ENCODE peak calls at places on chromosome 18, in ten cellular contexts. D is left ventricle myocardium inferior, E is HTR-8/SVneo, O is H54, X is GM12891, B is K562, F is fibroblast of gingiva, T is left lung, R is IMR-90, S is KG1. J is an unnamed sample.

GRCh38 chr18:40690062-40690461 is 1265.0 kb upstream of the PIK3C3 start:
- DNase-seq in E (no peak), O (no peak), D (no peak), T (no peak), F (no peak), R (no peak), S (no peak), B (no peak), X (no peak), J (no peak)

GRCh38 chr18:53567935-53568574 is 656.4 kb downstream of the MBD2 start:
- DNase-seq in T (no peak), E (peak), D (no peak), R (peak), S (no peak), O (no peak), B (peak), F (peak), X (peak), J (no peak)

GRCh38 chr18:48186084-48186798 is 222.9 kb downstream of the ZBTB7C start:
- DNase-seq in X (no peak), S (no peak), D (no peak), E (no peak), T (no peak), R (no peak), B (no peak), O (no peak), F (no peak), J (no peak)

GRCh38 chr18:76589866-76590265 is 94.8 kb upstream of the ZNF516 start:
- DNase-seq in F (no peak), D (no peak), T (no peak), R (no peak), E (no peak), X (no peak), B (no peak), O (no peak), S (no peak), J (no peak)

GRCh38 chr18:32769242-32770180 is 3.3 kb downstream of the KLHL14 start:
- DNase-seq in R (no peak), X (no peak), D (no peak), E (no peak), T (peak), B (no peak), O (no peak), S (no peak), F (no peak), J (no peak)

GRCh38 chr18:78410094-78410786 is 569.4 kb upstream of the SALL3 start:
- DNase-seq in F (no peak), X (no peak), D (no peak), R (no peak), O (no peak), S (no peak), B (no peak), T (peak), E (no peak), J (no peak)

GRCh38 chr18:26057208-26057821 is 33.1 kb downstream of the SS18 start:
- DNase-seq in B (no peak), X (no peak), E (no peak), D (no peak), F (no peak), O (no peak), T (no peak), S (no peak), R (peak), J (no peak)

GRCh38 chr18:72672364-72673151 is 128.4 kb upstream of the CBLN2 start:
- DNase-seq in T (no peak), B (peak), F (peak), D (no peak), R (peak), S (peak), E (no peak), O (no peak), X (peak), J (no peak)

GRCh38 chr18:49819768-49820662 is 6.7 kb upstream of the ACAA2 start:
- DNase-seq in O (no peak), F (no peak), E (no peak), X (no peak), R (no peak), S (peak), D (no peak), T (no peak), B (peak), J (no peak)

GRCh38 chr18:46677609-46678470 is 20.8 kb upstream of the LOXHD1 start:
- DNase-seq in T (no peak), X (no peak), R (no peak), D (no peak), E (peak), S (no peak), O (peak), F (no peak), B (no peak), J (no peak)

GRCh38 chr18:42363446-42363845 is 408.4 kb downstream of the PIK3C3 start:
- DNase-seq in O (no peak), S (no peak), F (no peak), E (no peak), X (no peak), R (no peak), D (no peak), B (no peak), T (no peak), J (no peak)

GRCh38 chr18:50044402-50044801 is 150.5 kb downstream of the MYO5B start:
- DNase-seq in T (no peak), S (no peak), E (no peak), R (no peak), D (no peak), B (no peak), O (no peak), X (no peak), F (no peak), J (no peak)

GRCh38 chr18:54109131-54109683 is 115.3 kb downstream of the MBD2 start:
- DNase-seq in S (no peak), D (no peak), R (no peak), X (no peak), T (no peak), B (no peak), O (no peak), E (no peak), F (peak), J (no peak)

GRCh38 chr18:22987547-22988182 is 54.5 kb downstream of the RBBP8 start:
- DNase-seq in O (no peak), S (no peak), E (no peak), B (no peak), F (no peak), R (no peak), D (no peak), T (no peak), X (no peak), J (no peak)

GRCh38 chr18:74990563-74991081 is 218.3 kb downstream of the PTGR3 start:
- DNase-seq in R (peak), X (no peak), B (no peak), F (no peak), E (no peak), T (no peak), S (peak), D (no peak), O (no peak), J (no peak)

GRCh38 chr18:34707670-34708069 is 2.4 kb upstream of the DTNA start:
- DNase-seq in E (peak), D (no peak), B (no peak), O (no peak), F (peak), R (peak), S (no peak), X (no peak), T (no peak), J (no peak)

GRCh38 chr18:9428862-9429661 is 46.3 kb upstream of the RALBP1 start:
- DNase-seq in F (no peak), B (no peak), S (no peak), D (no peak), T (no peak), O (no peak), R (no peak), X (no peak), E (no peak), J (no peak)

GRCh38 chr18:62982600-62983251 is 267.4 kb downstream of the PHLPP1 start:
- DNase-seq in X (peak), B (peak), R (peak), S (no peak), E (peak), T (no peak), D (no peak), F (peak), O (no peak), J (no peak)

GRCh38 chr18:12302391-12303147 is 5.5 kb upstream of the TUBB6 start:
- DNase-seq in F (no peak), B (peak), R (no peak), X (no peak), O (no peak), S (no peak), E (no peak), D (no peak), T (no peak), J (no peak)